ENCODE peak calls at places on chromosomes 6 and 20, in seven cellular contexts. V is IMR-90; C is right lobe of liver; A is adrenal gland; K is CD4-positive, alpha-beta T cell; P is lower lobe of right lung; F is psoas muscle. L is an unnamed sample.

GRCh38 chr6:25088513-25088912 is 152.8 kb upstream of the RIPOR2 start:
- DNase-seq in V (peak; percentile 28), C (no peak), A (no peak), K (no peak), P (no peak), F (no peak), L (peak; percentile 7)

GRCh38 chr6:169112483-169113320 is 140.9 kb downstream of the THBS2 start:
- DNase-seq in V (no peak), C (no peak), A (no peak), K (no peak), P (no peak), F (no peak), L (no peak)

GRCh38 chr20:5081196-5081595 is 38.6 kb downstream of the PCNA start:
- DNase-seq in V (no peak), C (no peak), A (no peak), K (no peak), P (no peak), F (no peak), L (no peak)

GRCh38 chr6:35719830-35720733 is 16.8 kb upstream of the ARMC12 start:
- DNase-seq in V (peak; percentile 47), C (no peak), A (peak; percentile 41), K (no peak), P (peak; percentile 66), F (peak; percentile 70), L (peak; percentile 33)

GRCh38 chr6:1554881-1555569 is 54.7 kb upstream of the FOXC1 start:
- DNase-seq in V (peak; percentile 32), C (peak; percentile 66), A (peak; percentile 56), K (peak; percentile 62), P (peak; percentile 79), F (peak; percentile 90), L (peak; percentile 42)

GRCh38 chr6:40377173-40377806 is 209.9 kb downstream of the LRFN2 start:
- DNase-seq in V (no peak), C (no peak), A (no peak), K (no peak), P (no peak), F (no peak), L (no peak)

GRCh38 chr20:51480507-51481270 is 61.8 kb downstream of the NFATC2 start:
- DNase-seq in V (no peak), C (no peak), A (no peak), K (no peak), P (no peak), F (no peak), L (no peak)

GRCh38 chr20:58778774-58779173 is 71.9 kb downstream of the GNAS-AS1 start:
- DNase-seq in V (no peak), C (no peak), A (no peak), K (no peak), P (no peak), F (no peak), L (no peak)

GRCh38 chr6:35727206-35727934 is 9.5 kb upstream of the ARMC12 start:
- DNase-seq in V (peak; percentile 60), C (peak; percentile 87), A (peak; percentile 79), K (no peak), P (peak; percentile 91), F (peak; percentile 98), L (peak; percentile 54)

GRCh38 chr6:144214622-144215401 is 64.5 kb downstream of the STX11 start:
- DNase-seq in V (no peak), C (peak; percentile 24), A (peak; percentile 26), K (no peak), P (peak; percentile 71), F (no peak), L (no peak)

GRCh38 chr6:11110921-11111768 is at the start of gene ERVFRD-1:
- DNase-seq in V (no peak), C (no peak), A (no peak), K (no peak), P (no peak), F (no peak), L (no peak)

GRCh38 chr6:39266375-39266774 is 37.1 kb upstream of the KCNK5 start:
- DNase-seq in V (no peak), C (no peak), A (no peak), K (no peak), P (no peak), F (no peak), L (no peak)

GRCh38 chr20:60131375-60131774 is 173.2 kb downstream of the CDH26 start:
- DNase-seq in V (no peak), C (no peak), A (no peak), K (no peak), P (no peak), F (no peak), L (no peak)

GRCh38 chr6:37845930-37846329 is 26.4 kb downstream of the ZFAND3 start:
- DNase-seq in V (peak; percentile 38), C (no peak), A (no peak), K (no peak), P (no peak), F (no peak), L (no peak)

GRCh38 chr20:25470045-25470444 is 62.6 kb downstream of the GINS1 start:
- DNase-seq in V (peak; percentile 25), C (peak; percentile 32), A (no peak), K (peak; percentile 21), P (no peak), F (no peak), L (peak; percentile 19)

GRCh38 chr6:53771780-53772624 is 22.8 kb upstream of the LRRC1 start:
- DNase-seq in V (peak; percentile 83), C (no peak), A (no peak), K (no peak), P (no peak), F (no peak), L (peak; percentile 75)

GRCh38 chr20:9286501-9286900 is 217.6 kb downstream of the PLCB4 start:
- DNase-seq in V (peak; percentile 38), C (no peak), A (no peak), K (no peak), P (no peak), F (no peak), L (peak; percentile 23)

GRCh38 chr6:121521164-121521555 is 85.7 kb downstream of the GJA1 start:
- DNase-seq in V (peak; percentile 0), C (no peak), A (no peak), K (no peak), P (no peak), F (no peak), L (no peak)

GRCh38 chr6:91678679-91679078 is 1091.8 kb upstream of the MAP3K7 start:
- DNase-seq in V (no peak), C (no peak), A (no peak), K (no peak), P (no peak), F (no peak), L (no peak)

GRCh38 chr20:17491041-17491440 is 40.1 kb downstream of the BFSP1 start:
- DNase-seq in V (no peak), C (no peak), A (no peak), K (no peak), P (no peak), F (no peak), L (no peak)
- TF ChIP-seq CTCF in V (no peak), C (no peak), A (no peak), K (no peak), P (no peak), F (no peak), L (no peak)

DNA sequence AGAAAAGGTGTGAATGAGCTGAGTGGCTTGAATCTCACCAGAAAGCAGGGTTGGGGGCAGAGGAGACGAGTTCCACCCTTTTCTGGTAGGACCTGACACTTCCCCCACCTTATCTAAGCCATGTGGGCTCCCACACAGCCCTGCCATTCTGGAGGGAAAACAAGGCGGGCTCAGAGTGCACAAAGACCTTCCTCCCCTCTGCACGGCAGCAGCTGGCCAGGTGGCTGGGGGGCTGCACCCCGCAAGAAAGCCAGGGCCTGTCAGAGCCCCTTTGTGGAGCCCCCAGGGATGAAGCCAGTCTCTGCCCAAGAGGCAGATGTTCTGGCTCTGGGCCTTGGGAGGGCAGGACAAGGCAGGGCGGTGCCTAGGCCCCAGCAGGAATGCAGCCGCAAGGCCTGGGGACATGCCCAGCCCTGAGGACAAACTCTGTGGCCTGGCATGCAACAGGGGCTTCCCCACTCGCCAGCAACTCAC is 48.4 kb upstream of the DSN1 start:
- DNase-seq in V (no peak), C (no peak), A (no peak), K (no peak), P (no peak), F (no peak), L (no peak)
- H3K27ac ChIP-seq in V (no peak overlapping the region), C (no peak overlapping the region), A (no peak overlapping the region), K (no peak overlapping the region), P (no peak overlapping the region), F (no peak overlapping the region), L (no peak overlapping the region)

DNA sequence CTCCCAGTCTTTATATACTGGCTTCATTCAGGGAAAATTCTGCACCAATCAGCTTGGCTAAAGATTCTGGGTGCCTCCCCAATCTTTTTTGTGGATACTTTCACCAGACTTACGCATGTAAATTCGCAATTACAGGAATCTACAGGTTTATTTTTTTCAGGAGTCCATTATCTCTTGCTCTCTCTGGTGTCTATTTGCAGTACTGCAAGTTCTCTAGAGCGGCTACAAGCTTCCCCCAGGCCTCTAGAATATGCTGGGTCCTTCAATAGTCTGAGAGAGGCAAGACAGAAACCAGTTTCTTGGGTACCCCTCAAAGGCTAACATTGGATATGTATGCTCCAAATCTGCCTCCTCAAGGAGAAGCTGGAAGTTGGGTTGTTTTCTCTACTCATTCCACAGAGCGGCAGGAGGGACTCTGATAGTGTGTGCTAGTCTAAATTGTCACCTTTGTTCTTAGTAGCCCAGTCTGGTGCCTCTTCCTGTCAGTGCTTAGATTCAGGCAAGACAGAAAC is 58.5 kb downstream of the SUN5 start:
- DNase-seq in V (peak; percentile 34), C (no peak), A (no peak), K (peak; percentile 7), P (no peak), F (no peak), L (peak; percentile 9)
- TF ChIP-seq CTCF in V (peak; percentile 50), C (peak; percentile 20), A (no peak), K (peak; percentile 73), P (peak; percentile 17), F (peak; percentile 40), L (peak; percentile 71)

DNA sequence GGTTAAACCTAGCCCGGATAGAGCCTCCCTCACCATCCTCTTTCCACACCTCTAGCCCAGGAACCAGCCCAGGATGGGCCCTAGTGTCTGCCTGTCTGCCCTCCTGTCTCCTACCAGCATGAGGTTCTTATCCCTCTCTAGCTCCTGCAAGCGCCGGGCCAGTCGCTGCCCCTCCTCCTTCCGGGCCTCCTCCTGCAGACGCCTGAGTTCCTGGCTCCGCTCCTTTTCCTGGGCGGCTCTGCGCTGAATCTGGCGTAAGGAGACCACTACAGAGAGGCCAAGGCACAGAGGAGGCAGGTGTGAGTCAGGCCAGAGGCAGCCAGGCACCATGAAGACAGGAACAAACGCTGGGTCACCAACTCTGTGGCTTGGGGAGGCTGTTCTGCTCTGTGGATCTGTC is 4.3 kb upstream of the PSORS1C2 start:
- DNase-seq in V (peak; percentile 78), C (no peak), A (no peak), K (no peak), P (no peak), F (peak; percentile 87), L (peak; percentile 42)
- H3K27ac ChIP-seq in V (no peak overlapping the region), C (no peak overlapping the region), A (no peak overlapping the region), K (no peak overlapping the region), P (no peak overlapping the region), F (no peak overlapping the region), L (no peak overlapping the region)